ENCODE peak calls at places on chromosomes 7 and 10, in four cellular contexts. One of them, this sample, is unnamed.

GRCh38 chr7:28405662-28406061 is 6.7 kb upstream of the CREB5 start:
- DNase-seq in epithelial cell of proximal tubule: peak
- DNase-seq in AG04450: peak
- DNase-seq in heart right ventricle: peak
- DNase-seq in this sample: no peak

GRCh38 chr10:66627156-66627555 is 298.7 kb upstream of the LRRTM3 start:
- DNase-seq in heart right ventricle: no peak
- DNase-seq in AG04450: no peak
- DNase-seq in epithelial cell of proximal tubule: peak
- DNase-seq in this sample: peak

GRCh38 chr10:75201793-75202307 is 8.7 kb upstream of the VDAC2 start:
- DNase-seq in AG04450: no peak
- DNase-seq in heart right ventricle: no peak
- DNase-seq in epithelial cell of proximal tubule: no peak
- DNase-seq in this sample: peak

GRCh38 chr10:14570800-14571199 is 203.9 kb downstream of the FAM107B start:
- DNase-seq in epithelial cell of proximal tubule: no peak
- DNase-seq in AG04450: no peak
- DNase-seq in heart right ventricle: no peak
- DNase-seq in this sample: no peak

GRCh38 chr7:1697499-1698125 is 27.5 kb downstream of the ELFN1 start:
- DNase-seq in AG04450: no peak
- DNase-seq in heart right ventricle: no peak
- DNase-seq in epithelial cell of proximal tubule: no peak
- DNase-seq in this sample: no peak

GRCh38 chr10:89515031-89515841 is 20.2 kb downstream of the SLC16A12 start:
- DNase-seq in heart right ventricle: peak
- DNase-seq in epithelial cell of proximal tubule: peak
- DNase-seq in AG04450: peak
- DNase-seq in this sample: no peak

GRCh38 chr10:96834121-96834520 is 2.0 kb downstream of the LCOR start:
- DNase-seq in heart right ventricle: no peak
- DNase-seq in epithelial cell of proximal tubule: no peak
- DNase-seq in AG04450: no peak
- DNase-seq in this sample: no peak

GRCh38 chr10:63137306-63137705 is 4.2 kb downstream of the NRBF2 start:
- DNase-seq in epithelial cell of proximal tubule: peak
- DNase-seq in heart right ventricle: no peak
- DNase-seq in AG04450: no peak
- DNase-seq in this sample: no peak

GRCh38 chr10:132395704-132396494 is 1.1 kb upstream of the PWWP2B start:
- DNase-seq in AG04450: no peak
- DNase-seq in heart right ventricle: peak
- DNase-seq in epithelial cell of proximal tubule: no peak
- DNase-seq in this sample: peak

GRCh38 chr10:26881600-26882331 is 21.0 kb upstream of the ABI1 start:
- DNase-seq in AG04450: peak
- DNase-seq in epithelial cell of proximal tubule: no peak
- DNase-seq in heart right ventricle: no peak
- DNase-seq in this sample: no peak

GRCh38 chr7:81926154-81926553 is 156.3 kb upstream of the HGF start:
- DNase-seq in epithelial cell of proximal tubule: no peak
- DNase-seq in heart right ventricle: no peak
- DNase-seq in AG04450: no peak
- DNase-seq in this sample: no peak

GRCh38 chr7:78178319-78178718 is 379.7 kb downstream of the PHTF2 start:
- DNase-seq in epithelial cell of proximal tubule: no peak
- DNase-seq in AG04450: no peak
- DNase-seq in heart right ventricle: no peak
- DNase-seq in this sample: no peak

GRCh38 chr7:84040365-84040764 is 154.2 kb downstream of the SEMA3A start:
- DNase-seq in AG04450: no peak
- DNase-seq in epithelial cell of proximal tubule: no peak
- DNase-seq in heart right ventricle: no peak
- DNase-seq in this sample: no peak

GRCh38 chr10:49231421-49231820 is 43.2 kb upstream of the TMEM273 start:
- DNase-seq in heart right ventricle: no peak
- DNase-seq in AG04450: no peak
- DNase-seq in epithelial cell of proximal tubule: no peak
- DNase-seq in this sample: no peak

GRCh38 chr7:55965805-55966421 is 1.5 kb downstream of the NIPSNAP2 start:
- DNase-seq in AG04450: no peak
- DNase-seq in epithelial cell of proximal tubule: no peak
- DNase-seq in heart right ventricle: peak
- DNase-seq in this sample: no peak

GRCh38 chr7:1853619-1854520 is 183.8 kb downstream of the ELFN1 start:
- DNase-seq in epithelial cell of proximal tubule: no peak
- DNase-seq in AG04450: no peak
- DNase-seq in heart right ventricle: no peak
- DNase-seq in this sample: peak

GRCh38 chr7:112989531-112989930 is 97.1 kb downstream of the GPR85 start:
- DNase-seq in epithelial cell of proximal tubule: no peak
- DNase-seq in AG04450: no peak
- DNase-seq in heart right ventricle: no peak
- DNase-seq in this sample: no peak

GRCh38 chr10:88840881-88841280 is 10.8 kb downstream of the ANKRD22 start:
- DNase-seq in AG04450: no peak
- DNase-seq in heart right ventricle: no peak
- DNase-seq in epithelial cell of proximal tubule: no peak
- DNase-seq in this sample: no peak

GRCh38 chr10:100978121-100978895 is 9.0 kb downstream of the MRPL43 start:
- DNase-seq in heart right ventricle: no peak
- DNase-seq in AG04450: no peak
- DNase-seq in epithelial cell of proximal tubule: no peak
- DNase-seq in this sample: no peak

GRCh38 chr7:30029696-30030095 is 1.5 kb downstream of the PLEKHA8 start:
- DNase-seq in heart right ventricle: no peak
- DNase-seq in epithelial cell of proximal tubule: no peak
- DNase-seq in AG04450: no peak
- DNase-seq in this sample: no peak

GRCh38 chr7:30027065-30027456 is 559 bp upstream of the FKBP14 start:
- DNase-seq in heart right ventricle: no peak
- DNase-seq in AG04450: no peak
- DNase-seq in epithelial cell of proximal tubule: peak
- DNase-seq in this sample: no peak

GRCh38 chr7:30027915-30028748 is at the start of gene PLEKHA8:
- DNase-seq in heart right ventricle: peak
- DNase-seq in AG04450: peak
- DNase-seq in epithelial cell of proximal tubule: no peak
- DNase-seq in this sample: peak

GRCh38 chr7:30026229-30027064 is at the start of gene FKBP14:
- DNase-seq in heart right ventricle: peak
- DNase-seq in epithelial cell of proximal tubule: peak
- DNase-seq in AG04450: peak
- DNase-seq in this sample: peak

DNA sequence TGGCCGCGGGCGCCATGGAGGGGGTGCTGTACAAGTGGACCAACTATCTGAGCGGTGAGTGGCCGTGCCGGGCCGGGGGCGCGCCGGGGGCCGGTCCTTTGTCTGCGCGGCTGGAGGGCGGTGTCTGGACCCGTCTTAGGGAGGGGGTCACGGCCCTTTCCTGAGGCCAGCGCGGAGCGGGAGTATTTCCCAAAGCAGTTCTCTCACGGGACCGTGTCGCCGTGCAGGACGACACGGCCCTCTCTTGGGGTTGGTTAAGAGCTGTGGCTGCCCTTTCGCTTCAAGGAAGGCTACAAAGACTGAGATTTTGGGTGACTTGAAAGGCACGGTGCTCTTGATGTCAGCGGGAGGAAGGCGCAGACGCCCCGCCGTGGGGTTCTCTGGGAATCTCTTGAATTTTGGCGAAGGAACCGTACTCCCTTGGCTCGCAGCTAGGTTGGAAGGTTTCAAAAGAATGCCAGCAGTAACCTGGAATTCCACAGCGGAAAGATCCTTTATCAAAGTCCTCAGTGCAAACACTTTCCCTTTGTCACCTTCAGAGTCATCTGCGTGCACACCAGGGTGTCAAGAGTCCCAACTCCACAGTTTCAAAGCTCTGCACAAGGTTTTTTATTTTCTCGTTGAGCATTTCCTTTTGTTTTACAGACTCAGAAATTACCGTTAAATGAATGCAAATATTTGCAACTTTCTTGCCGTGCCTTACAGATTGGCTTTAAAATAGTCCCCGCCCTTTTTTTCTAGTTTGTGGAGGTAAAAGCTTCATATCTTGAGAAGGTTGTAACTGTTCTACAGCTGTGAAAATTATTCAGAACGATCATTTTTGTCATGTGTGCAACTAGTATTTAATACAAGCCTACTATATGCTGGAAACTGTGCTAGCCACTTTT is 780 bp downstream of the PLEKHA8 start:
- DNase-seq in heart right ventricle: peak
- DNase-seq in epithelial cell of proximal tubule: no peak
- DNase-seq in AG04450: no peak
- DNase-seq in this sample: no peak
- TF ChIP-seq CTCF in heart right ventricle: no peak
- TF ChIP-seq CTCF in epithelial cell of proximal tubule: no peak
- TF ChIP-seq CTCF in AG04450: no peak
- TF ChIP-seq CTCF in this sample: no peak

DNA sequence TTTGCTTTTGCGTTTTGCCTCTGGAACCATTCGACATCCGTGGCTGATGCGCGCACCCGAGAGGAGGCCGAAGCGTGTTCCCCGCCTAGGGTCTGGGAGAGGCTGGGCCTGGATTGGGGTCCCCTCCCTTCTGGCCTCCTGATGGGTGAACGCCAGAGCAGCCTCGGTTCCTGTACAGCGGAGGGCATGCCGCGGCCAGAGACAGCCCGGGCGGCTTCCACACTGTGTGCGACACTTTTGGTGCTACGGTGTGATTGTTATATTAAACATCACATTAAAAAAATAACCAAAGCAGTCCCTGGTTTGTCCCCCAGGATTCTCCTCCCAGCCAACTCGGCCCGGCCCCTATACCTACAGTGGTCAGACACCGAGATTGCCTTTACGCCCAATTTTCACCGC is 3.7 kb upstream of the HOXA7 start:
- DNase-seq in heart right ventricle: no peak
- DNase-seq in epithelial cell of proximal tubule: no peak
- DNase-seq in AG04450: no peak
- DNase-seq in this sample: no peak
- H3K4me3 ChIP-seq in heart right ventricle: peak
- H3K4me3 ChIP-seq in epithelial cell of proximal tubule: peak
- H3K4me3 ChIP-seq in AG04450: no peak
- H3K4me3 ChIP-seq in this sample: peak

DNA sequence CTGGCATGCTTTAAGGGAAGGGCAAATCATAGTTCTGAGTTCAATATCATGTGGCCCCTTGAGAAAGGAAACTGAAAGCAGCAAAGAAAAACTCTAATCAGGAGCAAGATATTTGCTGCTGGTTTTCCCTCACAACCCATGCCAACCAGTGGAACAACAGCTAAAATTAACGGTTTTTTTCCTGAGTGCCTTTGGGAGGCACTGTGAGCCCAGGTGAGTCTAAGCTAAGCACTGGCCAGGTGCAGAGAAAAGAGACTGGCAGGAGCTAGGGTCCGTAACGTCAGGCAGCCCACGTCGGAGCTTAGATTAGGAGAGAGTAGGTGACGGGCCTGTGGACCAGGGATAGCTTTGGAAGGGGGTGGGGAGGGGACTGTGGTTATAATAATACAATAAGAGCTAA is 97.7 kb upstream of the PALS2 start:
- DNase-seq in heart right ventricle: no peak
- DNase-seq in epithelial cell of proximal tubule: no peak
- DNase-seq in AG04450: no peak
- DNase-seq in this sample: no peak
- TF ChIP-seq CTCF in heart right ventricle: no peak
- TF ChIP-seq CTCF in epithelial cell of proximal tubule: peak
- TF ChIP-seq CTCF in AG04450: no peak
- TF ChIP-seq CTCF in this sample: no peak

GRCh38 chr7:7570584-7570983 is 3.9 kb downstream of the MIOS start:
- DNase-seq in heart right ventricle: no peak
- DNase-seq in AG04450: no peak
- DNase-seq in epithelial cell of proximal tubule: no peak
- DNase-seq in this sample: no peak
- H3K4me3 ChIP-seq in heart right ventricle: no peak
- H3K4me3 ChIP-seq in AG04450: no peak
- H3K4me3 ChIP-seq in epithelial cell of proximal tubule: no peak
- H3K4me3 ChIP-seq in this sample: no peak

DNA sequence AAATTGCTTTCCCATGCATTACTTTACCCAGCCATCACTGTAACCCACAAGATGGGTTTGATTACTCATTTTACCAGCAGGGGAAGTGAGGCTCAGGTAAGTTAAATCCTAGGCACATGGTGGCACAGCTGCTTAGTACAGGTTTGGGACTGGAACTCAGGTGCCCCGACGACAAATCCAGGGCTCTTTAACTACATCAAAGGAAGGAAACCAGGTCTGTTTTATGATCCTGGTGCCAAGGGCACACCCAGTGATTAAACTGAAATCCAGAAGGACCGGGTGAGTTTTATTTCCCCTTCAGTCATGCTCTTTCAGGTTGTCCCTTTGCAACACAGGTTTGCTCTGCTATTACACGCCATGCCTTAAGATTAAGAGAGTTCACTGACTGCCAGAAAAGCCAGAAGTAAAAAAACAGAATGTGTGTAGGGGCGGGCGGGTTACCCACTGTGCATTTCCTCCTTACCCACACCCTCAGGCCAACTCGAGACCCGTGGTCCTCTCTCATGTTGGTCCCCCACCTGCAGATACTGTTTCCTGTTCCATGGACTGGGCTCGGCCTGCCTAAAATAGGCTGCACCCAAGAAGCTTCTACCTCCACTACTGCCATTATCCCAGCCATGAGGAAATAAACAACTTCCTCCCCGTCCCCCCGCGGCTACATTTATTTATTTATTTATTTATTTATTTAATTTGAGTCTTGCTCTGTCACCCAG is 55.2 kb upstream of the KDM7A start:
- DNase-seq in AG04450: no peak
- DNase-seq in epithelial cell of proximal tubule: no peak
- DNase-seq in heart right ventricle: no peak
- DNase-seq in this sample: no peak
- TF ChIP-seq CTCF in AG04450: no peak
- TF ChIP-seq CTCF in epithelial cell of proximal tubule: peak
- TF ChIP-seq CTCF in heart right ventricle: no peak
- TF ChIP-seq CTCF in this sample: peak